ENCODE peak calls at places on chromosomes 13 and 19, in six cellular contexts. One of them, this sample, is unnamed.

GRCh38 chr19:35045667-35046300 is 4.3 kb downstream of the HPN start:
- DNase-seq in left lung: no peak
- DNase-seq in PC-3: peak
- DNase-seq in heart right ventricle: no peak
- DNase-seq in CD8-positive, alpha-beta T cell: peak
- DNase-seq in cardiac muscle cell: no peak
- DNase-seq in this sample: no peak

GRCh38 chr19:399370-399769 is 9.6 kb downstream of the C2CD4C start:
- DNase-seq in left lung: peak
- DNase-seq in cardiac muscle cell: no peak
- DNase-seq in CD8-positive, alpha-beta T cell: no peak
- DNase-seq in PC-3: no peak
- DNase-seq in heart right ventricle: no peak
- DNase-seq in this sample: no peak

GRCh38 chr13:33615436-33615835 is 202.5 kb upstream of the RFC3 start:
- DNase-seq in left lung: no peak
- DNase-seq in cardiac muscle cell: no peak
- DNase-seq in CD8-positive, alpha-beta T cell: no peak
- DNase-seq in PC-3: no peak
- DNase-seq in heart right ventricle: no peak
- DNase-seq in this sample: peak

GRCh38 chr19:2474232-2475017 is 1.5 kb upstream of the GADD45B start:
- DNase-seq in PC-3: peak
- DNase-seq in CD8-positive, alpha-beta T cell: peak
- DNase-seq in cardiac muscle cell: peak
- DNase-seq in left lung: peak
- DNase-seq in heart right ventricle: peak
- DNase-seq in this sample: peak

GRCh38 chr19:6232567-6232966 is 47.2 kb downstream of the MLLT1 start:
- DNase-seq in PC-3: peak
- DNase-seq in left lung: no peak
- DNase-seq in cardiac muscle cell: no peak
- DNase-seq in CD8-positive, alpha-beta T cell: no peak
- DNase-seq in heart right ventricle: no peak
- DNase-seq in this sample: no peak

GRCh38 chr13:77480071-77480470 is 55.4 kb upstream of the SCEL start:
- DNase-seq in heart right ventricle: no peak
- DNase-seq in CD8-positive, alpha-beta T cell: no peak
- DNase-seq in cardiac muscle cell: no peak
- DNase-seq in PC-3: no peak
- DNase-seq in left lung: no peak
- DNase-seq in this sample: no peak

GRCh38 chr13:20035130-20035529 is 76.6 kb downstream of the ZMYM2 start:
- DNase-seq in PC-3: peak
- DNase-seq in cardiac muscle cell: no peak
- DNase-seq in left lung: no peak
- DNase-seq in CD8-positive, alpha-beta T cell: no peak
- DNase-seq in heart right ventricle: no peak
- DNase-seq in this sample: no peak

GRCh38 chr19:10517361-10517759 is at the start of gene S1PR5:
- DNase-seq in cardiac muscle cell: peak
- DNase-seq in PC-3: no peak
- DNase-seq in heart right ventricle: peak
- DNase-seq in left lung: no peak
- DNase-seq in CD8-positive, alpha-beta T cell: peak
- DNase-seq in this sample: no peak

GRCh38 chr13:53250272-53250875 is 221.8 kb downstream of the OLFM4 start:
- DNase-seq in cardiac muscle cell: peak
- DNase-seq in CD8-positive, alpha-beta T cell: no peak
- DNase-seq in PC-3: peak
- DNase-seq in left lung: no peak
- DNase-seq in heart right ventricle: peak
- DNase-seq in this sample: no peak

GRCh38 chr13:32824671-32825070 is 191.6 kb upstream of the KL start:
- DNase-seq in PC-3: peak
- DNase-seq in cardiac muscle cell: no peak
- DNase-seq in CD8-positive, alpha-beta T cell: no peak
- DNase-seq in heart right ventricle: no peak
- DNase-seq in left lung: no peak
- DNase-seq in this sample: no peak

GRCh38 chr13:75704194-75704941 is 68.2 kb downstream of the LMO7 start:
- DNase-seq in heart right ventricle: no peak
- DNase-seq in PC-3: peak
- DNase-seq in cardiac muscle cell: peak
- DNase-seq in CD8-positive, alpha-beta T cell: no peak
- DNase-seq in left lung: no peak
- DNase-seq in this sample: no peak

GRCh38 chr19:2332341-2333026 is 4.0 kb downstream of the SPPL2B start:
- DNase-seq in CD8-positive, alpha-beta T cell: peak
- DNase-seq in PC-3: no peak
- DNase-seq in heart right ventricle: no peak
- DNase-seq in cardiac muscle cell: no peak
- DNase-seq in left lung: no peak
- DNase-seq in this sample: no peak

GRCh38 chr19:55092423-55093318 is 17.0 kb downstream of the EPS8L1 start:
- DNase-seq in CD8-positive, alpha-beta T cell: no peak
- DNase-seq in cardiac muscle cell: no peak
- DNase-seq in left lung: no peak
- DNase-seq in PC-3: no peak
- DNase-seq in heart right ventricle: no peak
- DNase-seq in this sample: no peak

GRCh38 chr13:99065250-99066015 is 87.6 kb upstream of the DOCK9 start:
- DNase-seq in PC-3: no peak
- DNase-seq in CD8-positive, alpha-beta T cell: no peak
- DNase-seq in left lung: no peak
- DNase-seq in cardiac muscle cell: no peak
- DNase-seq in heart right ventricle: no peak
- DNase-seq in this sample: peak

GRCh38 chr19:34555447-34555846 is 73.9 kb downstream of the WTIP start:
- DNase-seq in left lung: no peak
- DNase-seq in heart right ventricle: no peak
- DNase-seq in PC-3: peak
- DNase-seq in CD8-positive, alpha-beta T cell: no peak
- DNase-seq in cardiac muscle cell: no peak
- DNase-seq in this sample: peak

GRCh38 chr13:46160474-46161066 is 21.4 kb downstream of the LCP1 start:
- DNase-seq in cardiac muscle cell: peak
- DNase-seq in PC-3: peak
- DNase-seq in left lung: no peak
- DNase-seq in CD8-positive, alpha-beta T cell: peak
- DNase-seq in heart right ventricle: peak
- DNase-seq in this sample: no peak

GRCh38 chr13:31138515-31138914 is 23.2 kb downstream of the HSPH1 start:
- DNase-seq in cardiac muscle cell: no peak
- DNase-seq in CD8-positive, alpha-beta T cell: no peak
- DNase-seq in left lung: no peak
- DNase-seq in heart right ventricle: no peak
- DNase-seq in PC-3: peak
- DNase-seq in this sample: no peak

GRCh38 chr13:75839418-75839817 is 203.3 kb downstream of the LMO7 start:
- DNase-seq in PC-3: no peak
- DNase-seq in cardiac muscle cell: no peak
- DNase-seq in left lung: no peak
- DNase-seq in heart right ventricle: no peak
- DNase-seq in CD8-positive, alpha-beta T cell: no peak
- DNase-seq in this sample: no peak

DNA sequence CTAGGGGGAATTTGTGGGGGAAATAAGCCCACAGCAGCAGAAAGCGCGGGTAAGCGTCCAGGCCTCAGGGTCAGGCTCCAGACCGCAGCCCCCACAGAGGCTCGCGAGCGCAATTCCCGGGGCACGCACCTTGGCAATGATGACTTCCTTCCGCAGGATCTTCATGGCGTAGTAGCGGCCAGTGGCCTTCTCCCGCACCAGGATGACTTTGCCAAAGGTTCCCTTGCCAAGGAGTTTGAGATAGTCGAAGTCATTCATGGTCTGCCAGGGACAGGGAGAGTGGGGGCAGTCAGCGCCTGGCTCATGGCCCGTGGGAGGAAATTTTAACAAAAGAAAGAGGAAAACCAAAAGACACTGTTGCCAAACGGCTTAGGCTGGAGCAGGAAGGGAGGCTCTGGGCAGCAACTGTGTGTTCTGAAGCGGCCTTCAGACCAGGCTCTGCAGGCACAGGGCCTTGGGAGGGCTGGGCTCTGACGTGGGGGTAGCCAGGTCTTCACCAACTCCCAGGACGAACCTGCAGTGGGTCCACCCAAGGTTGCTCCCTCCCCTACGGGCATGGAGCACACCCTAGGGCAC is 15.4 kb upstream of the CCNP start:
- DNase-seq in left lung: no peak
- DNase-seq in heart right ventricle: peak
- DNase-seq in cardiac muscle cell: no peak
- DNase-seq in CD8-positive, alpha-beta T cell: no peak
- DNase-seq in PC-3: no peak
- DNase-seq in this sample: no peak
- H3K27ac ChIP-seq in left lung: no peak
- H3K27ac ChIP-seq in heart right ventricle: no peak
- H3K27ac ChIP-seq in cardiac muscle cell: no peak
- H3K27ac ChIP-seq in CD8-positive, alpha-beta T cell: no peak
- H3K27ac ChIP-seq in PC-3: no peak
- H3K27ac ChIP-seq in this sample: no peak

GRCh38 chr13:41299316-41300094 is 11.6 kb upstream of the NAA16 start:
- DNase-seq in CD8-positive, alpha-beta T cell: no peak
- DNase-seq in left lung: no peak
- DNase-seq in heart right ventricle: no peak
- DNase-seq in cardiac muscle cell: no peak
- DNase-seq in PC-3: no peak
- DNase-seq in this sample: no peak

GRCh38 chr13:41294914-41295313 is 16.2 kb upstream of the NAA16 start:
- DNase-seq in cardiac muscle cell: no peak
- DNase-seq in PC-3: no peak
- DNase-seq in CD8-positive, alpha-beta T cell: no peak
- DNase-seq in left lung: no peak
- DNase-seq in heart right ventricle: no peak
- DNase-seq in this sample: no peak

GRCh38 chr13:41293272-41293671 is 17.8 kb upstream of the NAA16 start:
- DNase-seq in PC-3: no peak
- DNase-seq in left lung: no peak
- DNase-seq in cardiac muscle cell: no peak
- DNase-seq in heart right ventricle: no peak
- DNase-seq in CD8-positive, alpha-beta T cell: no peak
- DNase-seq in this sample: no peak

GRCh38 chr13:41295973-41296372 is 15.1 kb upstream of the NAA16 start:
- DNase-seq in heart right ventricle: no peak
- DNase-seq in CD8-positive, alpha-beta T cell: no peak
- DNase-seq in PC-3: no peak
- DNase-seq in left lung: no peak
- DNase-seq in cardiac muscle cell: no peak
- DNase-seq in this sample: no peak

DNA sequence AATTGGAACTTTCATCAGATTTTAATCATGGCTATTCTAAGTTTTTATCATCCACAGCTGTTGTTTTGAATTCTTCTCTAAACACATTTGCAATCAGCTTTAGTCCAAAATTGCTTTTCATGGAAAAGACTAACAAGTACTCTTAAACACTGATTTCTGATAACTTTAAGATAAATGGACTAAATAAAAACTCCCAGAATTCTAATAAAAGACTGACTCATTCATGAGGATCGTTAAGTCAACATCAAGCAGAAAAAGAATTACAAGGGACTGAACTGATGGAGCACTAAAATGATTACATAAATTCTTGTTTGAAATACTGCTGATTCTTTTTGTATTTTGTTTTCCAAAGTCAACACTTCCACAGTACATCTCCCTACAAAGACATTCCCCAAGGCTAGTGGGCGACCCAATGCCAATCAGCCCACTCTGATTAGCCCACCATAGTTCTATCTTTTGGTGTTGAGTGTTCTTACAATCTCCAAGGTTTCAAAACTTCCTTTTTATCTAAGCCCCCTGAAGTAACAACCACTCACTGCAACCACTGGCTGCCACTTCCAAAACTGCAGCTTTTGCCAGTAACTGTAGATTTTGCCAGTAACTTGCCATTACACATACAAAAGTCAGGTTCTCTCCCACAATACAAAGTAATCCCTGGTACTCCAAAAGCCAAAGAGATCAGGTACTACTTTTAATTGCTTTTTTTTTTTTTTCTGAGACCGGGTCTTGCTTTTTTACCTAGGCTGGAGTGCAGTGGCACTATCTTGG is 14.0 kb upstream of the NAA16 start:
- DNase-seq in CD8-positive, alpha-beta T cell: no peak
- DNase-seq in left lung: no peak
- DNase-seq in heart right ventricle: no peak
- DNase-seq in PC-3: peak
- DNase-seq in cardiac muscle cell: no peak
- DNase-seq in this sample: no peak
- H3K27ac ChIP-seq in CD8-positive, alpha-beta T cell: no peak
- H3K27ac ChIP-seq in left lung: no peak
- H3K27ac ChIP-seq in heart right ventricle: no peak
- H3K27ac ChIP-seq in PC-3: peak
- H3K27ac ChIP-seq in cardiac muscle cell: no peak
- H3K27ac ChIP-seq in this sample: no peak

DNA sequence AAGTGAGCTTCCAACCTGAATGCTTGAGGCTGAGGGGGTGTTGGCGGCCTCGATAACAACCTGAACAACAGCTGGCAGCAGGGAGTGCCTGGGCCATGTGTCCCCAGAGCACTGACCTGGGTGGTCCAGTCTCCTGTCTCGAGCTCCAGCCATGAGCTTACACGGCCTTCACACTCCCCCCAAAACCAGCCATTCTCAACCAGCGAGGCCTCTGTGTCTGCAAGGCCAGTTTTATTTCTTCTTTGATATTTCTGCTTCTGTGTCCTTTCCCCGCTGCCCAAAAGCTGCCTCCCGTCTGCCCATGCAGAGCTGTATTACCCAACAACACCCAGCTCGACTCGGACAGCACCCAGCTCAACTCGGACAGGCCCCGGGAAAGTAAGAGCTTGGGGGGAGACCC is 32.5 kb upstream of the TFDP1 start:
- DNase-seq in left lung: peak
- DNase-seq in cardiac muscle cell: no peak
- DNase-seq in heart right ventricle: no peak
- DNase-seq in PC-3: no peak
- DNase-seq in CD8-positive, alpha-beta T cell: no peak
- DNase-seq in this sample: peak
- H3K27ac ChIP-seq in left lung: no peak
- H3K27ac ChIP-seq in cardiac muscle cell: no peak
- H3K27ac ChIP-seq in heart right ventricle: no peak
- H3K27ac ChIP-seq in PC-3: no peak
- H3K27ac ChIP-seq in CD8-positive, alpha-beta T cell: no peak
- H3K27ac ChIP-seq in this sample: no peak

GRCh38 chr13:87124785-87125074 is 546.4 kb upstream of the SLITRK5 start:
- DNase-seq in left lung: no peak
- DNase-seq in cardiac muscle cell: no peak
- DNase-seq in CD8-positive, alpha-beta T cell: no peak
- DNase-seq in heart right ventricle: no peak
- DNase-seq in PC-3: no peak
- DNase-seq in this sample: no peak

GRCh38 chr13:87130401-87130800 is 540.8 kb upstream of the SLITRK5 start:
- DNase-seq in PC-3: no peak
- DNase-seq in heart right ventricle: no peak
- DNase-seq in CD8-positive, alpha-beta T cell: no peak
- DNase-seq in cardiac muscle cell: no peak
- DNase-seq in left lung: no peak
- DNase-seq in this sample: no peak

GRCh38 chr13:87129602-87130300 is 541.4 kb upstream of the SLITRK5 start:
- DNase-seq in cardiac muscle cell: no peak
- DNase-seq in PC-3: peak
- DNase-seq in left lung: no peak
- DNase-seq in heart right ventricle: no peak
- DNase-seq in CD8-positive, alpha-beta T cell: no peak
- DNase-seq in this sample: no peak

GRCh38 chr13:87131611-87132010 is 539.6 kb upstream of the SLITRK5 start:
- DNase-seq in heart right ventricle: no peak
- DNase-seq in CD8-positive, alpha-beta T cell: no peak
- DNase-seq in PC-3: no peak
- DNase-seq in left lung: no peak
- DNase-seq in cardiac muscle cell: no peak
- DNase-seq in this sample: no peak

GRCh38 chr13:87128006-87128405 is 543.2 kb upstream of the SLITRK5 start:
- DNase-seq in heart right ventricle: peak
- DNase-seq in CD8-positive, alpha-beta T cell: no peak
- DNase-seq in left lung: no peak
- DNase-seq in PC-3: no peak
- DNase-seq in cardiac muscle cell: no peak
- DNase-seq in this sample: no peak
- H3K27ac ChIP-seq in heart right ventricle: no peak
- H3K27ac ChIP-seq in CD8-positive, alpha-beta T cell: no peak
- H3K27ac ChIP-seq in left lung: no peak
- H3K27ac ChIP-seq in PC-3: no peak
- H3K27ac ChIP-seq in cardiac muscle cell: no peak
- H3K27ac ChIP-seq in this sample: no peak